ENCODE peak calls at places on chromosomes 12 and 14, in ten cellular contexts. K is right atrium auricular region, T is mesendoderm, W is hepatocyte, Q is GM23248, N is astrocyte of the spinal cord, R is uterus, D is brain microvascular endothelial cell, V is adipocyte, M is A549. S is an unnamed sample.

GRCh38 chr14:104510794-104511611 is 68.6 kb upstream of the C14orf180 start:
- DNase-seq in K (no peak), T (no peak), W (no peak), Q (no peak), N (no peak), R (no peak), D (no peak), V (no peak), M (no peak), S (no peak)

GRCh38 chr12:89067436-89067835 is 284.9 kb downstream of the DUSP6 start:
- DNase-seq in K (no peak), T (no peak), W (no peak), Q (peak), N (peak), R (no peak), D (peak), V (peak), M (no peak), S (no peak)

GRCh38 chr12:21676781-21677180 is 19.1 kb upstream of the LDHB start:
- DNase-seq in K (no peak), T (no peak), W (no peak), Q (no peak), N (no peak), R (no peak), D (no peak), V (no peak), M (no peak), S (no peak)

GRCh38 chr14:44880791-44881190 is 81.0 kb downstream of the KLHL28 start:
- DNase-seq in K (no peak), T (no peak), W (no peak), Q (no peak), N (no peak), R (no peak), D (no peak), V (no peak), M (no peak), S (no peak)

GRCh38 chr12:57983150-57983857 is 41.9 kb downstream of the ATP23 start:
- DNase-seq in K (no peak), T (peak), W (peak), Q (peak), N (peak), R (no peak), D (peak), V (peak), M (no peak), S (peak)

GRCh38 chr14:105203057-105203494 is 22.0 kb upstream of the NUDT14 start:
- DNase-seq in K (peak), T (peak), W (peak), Q (peak), N (peak), R (peak), D (peak), V (peak), M (peak), S (peak)

GRCh38 chr12:56104815-56105476 is 587 bp downstream of the PA2G4 start:
- DNase-seq in K (no peak), T (peak), W (peak), Q (peak), N (no peak), R (no peak), D (no peak), V (peak), M (no peak), S (peak)

GRCh38 chr12:77120156-77120555 is 54.8 kb upstream of the E2F7 start:
- DNase-seq in K (no peak), T (no peak), W (no peak), Q (peak), N (peak), R (no peak), D (peak), V (peak), M (no peak), S (no peak)

GRCh38 chr12:66119870-66120241 is 10.7 kb downstream of the LLPH start:
- DNase-seq in K (no peak), T (no peak), W (no peak), Q (no peak), N (no peak), R (no peak), D (no peak), V (no peak), M (no peak), S (no peak)

GRCh38 chr14:76034566-76034965 is 49.0 kb downstream of the IFT43 start:
- DNase-seq in K (no peak), T (no peak), W (no peak), Q (no peak), N (no peak), R (no peak), D (no peak), V (no peak), M (no peak), S (no peak)

GRCh38 chr12:25859976-25860375 is 98.5 kb upstream of the RASSF8 start:
- DNase-seq in K (no peak), T (no peak), W (no peak), Q (no peak), N (no peak), R (no peak), D (no peak), V (no peak), M (no peak), S (no peak)

GRCh38 chr14:69615471-69616407 is 4.3 kb downstream of the SUSD6 start:
- DNase-seq in K (peak), T (no peak), W (no peak), Q (peak), N (peak), R (peak), D (peak), V (peak), M (no peak), S (peak)

GRCh38 chr14:53955671-53956426 is 776 bp downstream of the BMP4 start:
- DNase-seq in K (peak), T (peak), W (peak), Q (peak), N (peak), R (peak), D (no peak), V (peak), M (no peak), S (peak)

GRCh38 chr12:47082963-47083621 is 3.3 kb upstream of the AMIGO2 start:
- DNase-seq in K (no peak), T (peak), W (peak), Q (peak), N (peak), R (no peak), D (peak), V (peak), M (no peak), S (peak)

GRCh38 chr12:49304161-49304560 is 9.2 kb downstream of the PRPH start:
- DNase-seq in K (no peak), T (peak), W (no peak), Q (peak), N (no peak), R (no peak), D (peak), V (peak), M (no peak), S (no peak)

GRCh38 chr12:51005671-51006070 is 20.5 kb downstream of the SLC11A2 start:
- DNase-seq in K (no peak), T (peak), W (peak), Q (no peak), N (no peak), R (no peak), D (no peak), V (no peak), M (no peak), S (no peak)

GRCh38 chr12:132354982-132355680 is 25.7 kb upstream of the GALNT9 start:
- DNase-seq in K (no peak), T (no peak), W (no peak), Q (no peak), N (no peak), R (no peak), D (no peak), V (no peak), M (no peak), S (no peak)

GRCh38 chr12:87642245-87642644 is 387.0 kb downstream of the C12orf50 start:
- DNase-seq in K (no peak), T (peak), W (no peak), Q (no peak), N (no peak), R (no peak), D (no peak), V (no peak), M (no peak), S (peak)

GRCh38 chr14:54785778-54786160 is 116.9 kb downstream of the GCH1 start:
- DNase-seq in K (no peak), T (no peak), W (no peak), Q (no peak), N (no peak), R (no peak), D (no peak), V (no peak), M (no peak), S (no peak)

GRCh38 chr12:57936513-57936883 is 4.9 kb upstream of the ATP23 start:
- DNase-seq in K (no peak), T (no peak), W (no peak), Q (no peak), N (no peak), R (no peak), D (no peak), V (no peak), M (no peak), S (no peak)

GRCh38 chr14:38207830-38208815 is at the start of gene SSTR1:
- DNase-seq in K (no peak), T (no peak), W (peak), Q (peak), N (peak), R (no peak), D (no peak), V (peak), M (no peak), S (peak)
- H3K4me3 ChIP-seq in K (peak), T (peak), W (peak), Q (peak), N (peak), R (peak), D (peak), V (peak), M (no peak), S (peak)

DNA sequence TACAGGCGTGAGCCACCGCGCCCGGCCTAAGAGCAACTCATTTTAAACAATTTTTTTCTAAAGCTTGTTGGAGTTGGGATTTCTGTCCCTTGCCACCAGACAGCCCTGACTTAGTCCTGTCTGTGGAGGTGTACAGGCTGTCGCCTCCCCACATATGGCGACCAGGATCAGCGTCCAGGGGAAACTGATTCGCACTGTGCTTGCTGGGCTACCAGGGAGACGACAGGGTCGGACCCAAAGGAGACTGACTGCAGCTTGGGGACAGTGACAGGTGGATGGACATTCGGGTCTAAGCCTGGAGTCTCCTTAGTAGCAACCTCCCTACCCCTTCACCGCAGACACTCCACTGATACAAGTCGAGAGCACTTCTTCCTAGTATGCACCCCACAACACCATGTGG is 40.3 kb downstream of the TRAFD1 start:
- DNase-seq in K (no peak), T (no peak), W (no peak), Q (no peak), N (no peak), R (no peak), D (no peak), V (no peak), M (no peak), S (no peak)
- H3K4me3 ChIP-seq in K (no peak), T (no peak), W (no peak), Q (no peak), N (no peak), R (no peak), D (no peak), V (no peak), M (no peak), S (no peak)

GRCh38 chr12:6324936-6325750 is 14.7 kb downstream of the PLEKHG6 start:
- DNase-seq in K (no peak), T (no peak), W (no peak), Q (no peak), N (no peak), R (no peak), D (no peak), V (no peak), M (no peak), S (no peak)

GRCh38 chr12:6323340-6323994 is 13.0 kb downstream of the PLEKHG6 start:
- DNase-seq in K (peak), T (peak), W (peak), Q (peak), N (peak), R (peak), D (peak), V (peak), M (peak), S (peak)

GRCh38 chr12:6322352-6322751 is 11.9 kb downstream of the PLEKHG6 start:
- DNase-seq in K (no peak), T (no peak), W (no peak), Q (no peak), N (no peak), R (no peak), D (no peak), V (no peak), M (no peak), S (no peak)

GRCh38 chr12:6322969-6323339 is 12.5 kb downstream of the PLEKHG6 start:
- DNase-seq in K (no peak), T (no peak), W (no peak), Q (no peak), N (no peak), R (no peak), D (no peak), V (no peak), M (no peak), S (no peak)

DNA sequence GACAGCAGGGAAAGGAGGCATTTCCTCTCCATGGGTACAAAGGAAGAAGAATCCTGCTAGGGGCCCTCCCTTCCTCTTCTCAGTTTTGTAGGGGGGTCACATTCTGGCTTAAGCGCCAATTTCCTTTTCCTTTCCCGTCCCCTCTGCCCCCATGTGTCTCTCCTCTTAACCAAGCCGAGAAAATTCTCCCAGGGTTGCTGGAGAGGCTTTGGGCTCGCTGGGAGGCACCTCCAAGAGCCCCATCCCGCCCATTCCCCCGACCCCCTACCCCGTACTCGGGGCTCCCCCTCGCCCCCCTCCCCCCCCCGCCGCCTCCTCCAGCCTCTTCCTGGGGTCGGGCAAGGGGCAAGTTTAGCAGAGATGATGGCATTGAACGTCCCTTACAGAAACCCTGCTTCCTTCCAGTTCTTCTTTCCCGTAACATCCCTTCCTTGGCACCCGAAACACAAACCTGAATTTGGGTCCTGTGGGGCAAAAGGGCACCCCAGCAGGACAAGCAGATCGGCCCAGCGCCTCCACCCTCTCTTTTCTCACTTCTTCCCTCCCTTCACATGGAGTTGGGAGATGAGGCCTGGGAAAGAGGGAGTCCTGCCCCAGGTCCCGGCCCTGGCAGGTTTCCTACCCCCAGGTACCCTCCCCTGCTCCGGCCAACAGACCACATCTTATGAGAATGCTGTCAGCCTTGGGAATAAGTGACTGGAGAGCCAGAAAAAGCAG is 13.7 kb downstream of the PLEKHG6 start:
- DNase-seq in K (no peak), T (no peak), W (no peak), Q (no peak), N (no peak), R (no peak), D (no peak), V (no peak), M (no peak), S (no peak)
- H3K4me3 ChIP-seq in K (peak), T (no peak), W (no peak), Q (no peak), N (no peak), R (no peak), D (no peak), V (no peak), M (peak), S (no peak)

GRCh38 chr14:102492523-102492910 is 17.1 kb downstream of the ANKRD9 start:
- DNase-seq in K (no peak), T (no peak), W (no peak), Q (no peak), N (no peak), R (no peak), D (no peak), V (no peak), M (no peak), S (no peak)
- H3K4me3 ChIP-seq in K (no peak), T (no peak), W (no peak), Q (no peak), N (no peak), R (no peak), D (no peak), V (no peak), M (no peak), S (no peak)

GRCh38 chr12:120367252-120367923 is 1.6 kb downstream of the MSI1 start:
- DNase-seq in K (no peak), T (peak), W (peak), Q (peak), N (no peak), R (no peak), D (no peak), V (peak), M (no peak), S (peak)
- H3K4me3 ChIP-seq in K (peak), T (peak), W (no peak), Q (no peak), N (no peak), R (peak), D (no peak), V (no peak), M (no peak), S (peak)

GRCh38 chr12:20475542-20475941 is 107.2 kb downstream of the PDE3A start:
- DNase-seq in K (no peak), T (no peak), W (no peak), Q (no peak), N (no peak), R (no peak), D (peak), V (peak), M (no peak), S (no peak)

GRCh38 chr12:20473133-20473532 is 104.8 kb downstream of the PDE3A start:
- DNase-seq in K (no peak), T (no peak), W (no peak), Q (no peak), N (no peak), R (no peak), D (no peak), V (no peak), M (no peak), S (no peak)

GRCh38 chr12:20472089-20472488 is 103.8 kb downstream of the PDE3A start:
- DNase-seq in K (no peak), T (no peak), W (no peak), Q (no peak), N (no peak), R (no peak), D (no peak), V (peak), M (no peak), S (no peak)

GRCh38 chr12:20476551-20476950 is 108.2 kb downstream of the PDE3A start:
- DNase-seq in K (no peak), T (no peak), W (no peak), Q (no peak), N (no peak), R (no peak), D (no peak), V (no peak), M (no peak), S (no peak)

GRCh38 chr12:20474443-20474842 is 106.1 kb downstream of the PDE3A start:
- DNase-seq in K (no peak), T (peak), W (no peak), Q (no peak), N (no peak), R (no peak), D (no peak), V (peak), M (no peak), S (no peak)
- H3K4me3 ChIP-seq in K (no peak), T (no peak), W (no peak), Q (no peak), N (no peak), R (no peak), D (no peak), V (no peak), M (no peak), S (no peak)

GRCh38 chr14:100082723-100083122 is 17.5 kb downstream of the EVL start:
- DNase-seq in K (no peak), T (no peak), W (no peak), Q (no peak), N (no peak), R (no peak), D (no peak), V (no peak), M (no peak), S (no peak)
- H3K4me3 ChIP-seq in K (no peak), T (no peak), W (no peak), Q (no peak), N (no peak), R (no peak), D (no peak), V (no peak), M (no peak), S (no peak)

GRCh38 chr14:59868021-59868420 is 2.6 kb downstream of the RTN1 start:
- DNase-seq in K (no peak), T (no peak), W (no peak), Q (no peak), N (no peak), R (no peak), D (no peak), V (no peak), M (no peak), S (no peak)

GRCh38 chr14:59870277-59871165 is at the start of gene RTN1:
- DNase-seq in K (no peak), T (peak), W (peak), Q (peak), N (peak), R (peak), D (no peak), V (peak), M (no peak), S (peak)

GRCh38 chr14:59871166-59871495 is 555 bp upstream of the RTN1 start:
- DNase-seq in K (no peak), T (no peak), W (no peak), Q (no peak), N (no peak), R (no peak), D (no peak), V (no peak), M (no peak), S (no peak)

GRCh38 chr14:59869381-59870255 is 958 bp downstream of the RTN1 start:
- DNase-seq in K (no peak), T (peak), W (no peak), Q (peak), N (no peak), R (no peak), D (no peak), V (no peak), M (no peak), S (no peak)
- H3K4me3 ChIP-seq in K (peak), T (no peak), W (peak), Q (peak), N (peak), R (peak), D (peak), V (peak), M (peak), S (peak)